ENCODE peak calls at places on chromosome 2, in five cellular contexts. F is neuronal stem cell; R is effector memory CD8-positive, alpha-beta T cell; H is activated naive CD4-positive, alpha-beta T cell; O is glomerular endothelial cell. P is an unnamed sample.

GRCh38 chr2:192208848-192209247 is 14.1 kb upstream of the TMEFF2 start:
- DNase-seq in R (no peak), F (no peak), H (no peak), O (no peak), P (no peak)

GRCh38 chr2:190860985-190861721 is 19.5 kb upstream of the GLS start:
- DNase-seq in H (no peak), F (no peak), R (no peak), O (no peak), P (no peak)

GRCh38 chr2:4745596-4745995 is 946.6 kb upstream of the SOX11 start:
- DNase-seq in R (no peak), H (no peak), F (no peak), O (no peak), P (no peak)

GRCh38 chr2:241545113-241545512 is 13.4 kb upstream of the BOK start:
- DNase-seq in H (no peak), F (no peak), R (no peak), O (no peak), P (no peak)

GRCh38 chr2:118046628-118047210 is 32.8 kb upstream of the CCDC93 start:
- DNase-seq in H (no peak), R (no peak), F (no peak), O (peak; percentile 25), P (no peak)

GRCh38 chr2:81467096-81467495 is 1162.5 kb upstream of the LRRTM1 start:
- DNase-seq in H (no peak), F (no peak), R (no peak), O (no peak), P (no peak)

GRCh38 chr2:69625078-69625788 is 18.3 kb downstream of the AAK1 start:
- DNase-seq in H (no peak), O (no peak), R (no peak), F (no peak), P (no peak)

GRCh38 chr2:33559986-33560385 is 39.1 kb downstream of the FAM98A start:
- DNase-seq in F (no peak), H (no peak), R (no peak), O (no peak), P (no peak)

GRCh38 chr2:101337877-101338276 is 29.4 kb upstream of the RNF149 start:
- DNase-seq in F (no peak), O (no peak), R (no peak), H (no peak), P (no peak)

GRCh38 chr2:64606495-64607363 is 47.0 kb downstream of the SERTAD2 start:
- DNase-seq in O (no peak), F (no peak), R (peak; percentile 88), H (peak; percentile 23), P (no peak)

GRCh38 chr2:233829193-233830110 is 24.9 kb downstream of the HJURP start:
- DNase-seq in O (no peak), R (no peak), H (no peak), F (no peak), P (no peak)

GRCh38 chr2:112229365-112229764 is 25.5 kb downstream of the ZC3H8 start:
- DNase-seq in H (no peak), F (no peak), R (no peak), O (no peak), P (peak; percentile 29)

GRCh38 chr2:164644036-164644700 is 22.9 kb upstream of the GRB14 start:
- DNase-seq in R (no peak), O (no peak), H (no peak), F (no peak), P (no peak)

GRCh38 chr2:187434342-187434785 is 13.7 kb downstream of the CALCRL start:
- DNase-seq in O (no peak), F (no peak), R (no peak), H (no peak), P (no peak)

GRCh38 chr2:112662702-112663101 is 17.0 kb downstream of the SLC20A1 start:
- DNase-seq in R (no peak), F (no peak), O (no peak), H (no peak), P (no peak)

GRCh38 chr2:144942516-144943256 is 422.8 kb upstream of the ZEB2 start:
- DNase-seq in H (no peak), R (no peak), O (no peak), F (no peak), P (no peak)

GRCh38 chr2:12083081-12083569 is 336.7 kb downstream of the LPIN1 start:
- DNase-seq in O (no peak), F (no peak), H (no peak), R (no peak), P (peak; percentile 13)

GRCh38 chr2:197327776-197328169 is 17.2 kb upstream of the ANKRD44 start:
- DNase-seq in F (no peak), O (no peak), R (no peak), H (no peak), P (no peak)

GRCh38 chr2:113709022-113709421 is 47.4 kb downstream of the SLC35F5 start:
- DNase-seq in H (no peak), O (no peak), F (no peak), R (no peak), P (peak; percentile 0)

GRCh38 chr2:134241911-134242310 is 12.0 kb upstream of the MGAT5 start:
- DNase-seq in H (no peak), F (no peak), O (no peak), R (no peak), P (no peak)

GRCh38 chr2:40451926-40452605 is at the start of gene SLC8A1:
- DNase-seq in O (no peak), F (peak; percentile 51), H (no peak), R (no peak), P (no peak)

GRCh38 chr2:45007961-45008295 is 1.3 kb downstream of the SIX2 start:
- DNase-seq in R (no peak), H (no peak), F (no peak), O (no peak), P (no peak)

GRCh38 chr2:240997141-240997855 is 1.1 kb upstream of the SNED1 start:
- DNase-seq in O (no peak), R (no peak), H (no peak), F (no peak), P (no peak)

GRCh38 chr2:124187948-124188347 is 162.9 kb downstream of the CNTNAP5 start:
- DNase-seq in O (no peak), F (no peak), R (no peak), H (no peak), P (no peak)

GRCh38 chr2:101823347-101823791 is 125.9 kb downstream of the MAP4K4 start:
- DNase-seq in O (peak; percentile 68), H (no peak), F (peak; percentile 54), R (peak; percentile 74), P (no peak)

GRCh38 chr2:44233450-44234128 is 41.7 kb upstream of the SLC3A1 start:
- DNase-seq in R (no peak), F (peak; percentile 18), H (no peak), O (peak; percentile 54), P (no peak)

GRCh38 chr2:42105330-42106256 is 57.8 kb downstream of the PKDCC start:
- DNase-seq in H (peak; percentile 12), O (no peak), R (peak; percentile 81), F (no peak), P (no peak)

GRCh38 chr2:9673914-9674481 is 43.2 kb upstream of the YWHAQ start:
- DNase-seq in R (no peak), H (no peak), O (no peak), F (no peak), P (no peak)

GRCh38 chr2:224837558-224837957 is 121.4 kb upstream of the CCDC195 start:
- DNase-seq in H (no peak), O (peak; percentile 97), F (no peak), R (no peak), P (no peak)

GRCh38 chr2:217216982-217217381 is 357.1 kb upstream of the TNP1 start:
- DNase-seq in O (no peak), F (no peak), H (no peak), R (no peak), P (no peak)

GRCh38 chr2:190477563-190478454 is 56.7 kb downstream of the NEMP2 start:
- DNase-seq in R (no peak), F (no peak), O (no peak), H (no peak), P (peak; percentile 29)

GRCh38 chr2:171492664-171493063 is 29.6 kb upstream of the CYBRD1 start:
- DNase-seq in F (no peak), R (no peak), O (no peak), H (no peak), P (no peak)

GRCh38 chr2:104790901-104791495 is 62.9 kb upstream of the POU3F3 start:
- DNase-seq in F (no peak), H (no peak), O (no peak), R (no peak), P (no peak)

GRCh38 chr2:38207168-38207567 is 131.2 kb upstream of the CYP1B1 start:
- DNase-seq in R (no peak), H (no peak), F (no peak), O (no peak), P (no peak)

GRCh38 chr2:38875227-38875575 is 533 bp downstream of the DHX57 start:
- DNase-seq in F (no peak), O (no peak), H (no peak), R (no peak), P (no peak)

GRCh38 chr2:242027676-242028450 is 158.3 kb downstream of the RTP5 start:
- DNase-seq in F (no peak), O (no peak), R (no peak), H (no peak), P (no peak)